ENCODE peak calls at places on chromosomes 3 and 15, in five cellular contexts. L is mesendoderm, C is heart right ventricle, V is cardiac muscle cell, B is AG04450. W is an unnamed sample.

GRCh38 chr3:169454823-169455222 is 208.7 kb downstream of the MECOM start:
- DNase-seq in L (no peak), C (no peak), V (peak), B (no peak), W (no peak)

GRCh38 chr3:109184726-109185125 is 48.2 kb downstream of the C3orf85 start:
- DNase-seq in L (no peak), C (no peak), V (peak), B (no peak), W (no peak)

GRCh38 chr15:38859574-38859973 is 295.0 kb upstream of the RASGRP1 start:
- DNase-seq in L (no peak), C (no peak), V (no peak), B (no peak), W (no peak)

GRCh38 chr15:34808016-34808415 is 12.7 kb upstream of the ACTC1 start:
- DNase-seq in L (no peak), C (no peak), V (no peak), B (no peak), W (no peak)

GRCh38 chr3:73695841-73696240 is 71.1 kb upstream of the PDZRN3 start:
- DNase-seq in L (no peak), C (no peak), V (no peak), B (no peak), W (no peak)

GRCh38 chr3:122312826-122313225 is 12.2 kb upstream of the CSTA start:
- DNase-seq in L (no peak), C (no peak), V (peak), B (no peak), W (no peak)

GRCh38 chr3:148551767-148552260 is 145.9 kb upstream of the AGTR1 start:
- DNase-seq in L (no peak), C (no peak), V (no peak), B (no peak), W (no peak)

GRCh38 chr3:155688481-155688880 is 56.4 kb downstream of the PLCH1 start:
- DNase-seq in L (no peak), C (no peak), V (no peak), B (no peak), W (no peak)

GRCh38 chr15:83446904-83447708 is at the start of gene SH3GL3:
- DNase-seq in L (peak), C (peak), V (peak), B (no peak), W (peak)

GRCh38 chr15:77527164-77527778 is 105.4 kb downstream of the LINGO1 start:
- DNase-seq in L (peak), C (peak), V (peak), B (peak), W (no peak)

GRCh38 chr3:52090620-52091468 is 34.5 kb upstream of the DUSP7 start:
- DNase-seq in L (peak), C (no peak), V (peak), B (no peak), W (no peak)

GRCh38 chr3:124363451-124363850 is 366.8 kb upstream of the UMPS start:
- DNase-seq in L (no peak), C (no peak), V (peak), B (peak), W (no peak)

GRCh38 chr3:87033205-87033604 is 42.3 kb upstream of the VGLL3 start:
- DNase-seq in L (no peak), C (no peak), V (no peak), B (no peak), W (no peak)

GRCh38 chr15:48992545-48992944 is 28.8 kb upstream of the SHC4 start:
- DNase-seq in L (no peak), C (no peak), V (no peak), B (no peak), W (no peak)

GRCh38 chr3:14862661-14863230 is 44.0 kb downstream of the FGD5 start:
- DNase-seq in L (no peak), C (no peak), V (no peak), B (no peak), W (no peak)

GRCh38 chr3:14861031-14861430 is 42.3 kb downstream of the FGD5 start:
- DNase-seq in L (no peak), C (no peak), V (peak), B (no peak), W (no peak)

GRCh38 chr3:14863324-14864100 is 44.8 kb downstream of the FGD5 start:
- DNase-seq in L (peak), C (no peak), V (no peak), B (no peak), W (no peak)

GRCh38 chr3:14861451-14862302 is 42.9 kb downstream of the FGD5 start:
- DNase-seq in L (no peak), C (no peak), V (no peak), B (no peak), W (no peak)

DNA sequence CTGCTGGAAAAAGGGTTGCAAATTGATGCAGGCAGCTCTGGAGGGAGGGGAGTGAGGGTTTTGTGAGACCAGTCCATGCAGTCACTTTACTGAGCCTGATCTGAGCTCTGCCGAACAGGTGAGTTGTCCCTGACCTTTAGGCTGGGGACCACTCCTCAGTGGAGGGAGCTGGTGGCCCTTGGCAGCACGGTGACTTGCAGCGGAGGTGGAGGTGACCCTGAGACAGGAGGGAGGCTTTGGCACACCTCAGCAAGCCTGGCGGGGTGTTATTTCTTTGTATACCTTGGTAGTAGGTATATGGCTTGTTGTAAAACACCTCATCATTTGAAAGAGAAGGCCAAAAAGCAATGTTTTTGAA is 43.5 kb downstream of the FGD5 start:
- DNase-seq in L (no peak), C (no peak), V (no peak), B (no peak), W (no peak)
- H3K27ac ChIP-seq in L (no peak), C (no peak), V (no peak), B (no peak), W (no peak)

DNA sequence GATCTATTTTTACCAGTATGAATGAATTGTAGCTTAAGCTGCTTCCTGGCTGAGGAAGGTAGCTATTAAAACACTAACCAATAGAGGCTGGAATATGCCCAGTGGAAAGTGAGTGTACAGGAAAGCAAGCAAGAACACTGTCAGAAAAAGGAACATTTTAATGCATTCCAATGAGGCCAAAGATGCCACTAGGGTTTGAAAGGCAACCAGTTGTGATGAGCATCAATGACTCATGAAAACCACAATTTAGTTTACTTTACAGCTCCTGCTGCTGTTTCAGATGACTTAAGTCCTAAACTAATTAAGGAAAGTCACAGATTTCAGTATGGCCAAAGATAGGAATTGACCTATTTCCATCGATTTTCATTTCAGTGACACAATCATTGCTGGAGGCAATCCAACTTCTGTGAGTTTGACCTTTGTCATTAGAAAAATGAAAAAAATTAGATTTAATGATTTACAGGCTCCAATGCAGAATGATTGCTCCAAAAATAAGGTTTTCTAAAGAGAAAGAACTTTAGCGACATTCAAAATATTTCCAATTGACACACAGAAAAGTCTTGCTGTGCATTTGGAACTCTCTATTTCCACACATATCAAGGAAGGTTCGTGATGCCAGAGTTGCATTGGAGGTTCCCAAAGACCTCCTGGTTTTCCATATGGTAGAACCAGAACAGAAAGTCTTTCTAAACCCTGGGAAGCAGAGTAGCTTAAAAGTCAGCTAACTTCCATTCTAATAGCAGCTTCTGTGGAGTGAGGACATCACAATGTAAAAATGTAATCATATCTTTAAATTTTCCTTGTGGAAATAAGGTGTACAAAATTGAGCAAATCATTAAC is 103.0 kb downstream of the SUCNR1 start:
- DNase-seq in L (peak), C (no peak), V (peak), B (peak), W (no peak)
- H3K4me3 ChIP-seq in L (no peak), C (no peak), V (no peak), B (no peak), W (no peak)

DNA sequence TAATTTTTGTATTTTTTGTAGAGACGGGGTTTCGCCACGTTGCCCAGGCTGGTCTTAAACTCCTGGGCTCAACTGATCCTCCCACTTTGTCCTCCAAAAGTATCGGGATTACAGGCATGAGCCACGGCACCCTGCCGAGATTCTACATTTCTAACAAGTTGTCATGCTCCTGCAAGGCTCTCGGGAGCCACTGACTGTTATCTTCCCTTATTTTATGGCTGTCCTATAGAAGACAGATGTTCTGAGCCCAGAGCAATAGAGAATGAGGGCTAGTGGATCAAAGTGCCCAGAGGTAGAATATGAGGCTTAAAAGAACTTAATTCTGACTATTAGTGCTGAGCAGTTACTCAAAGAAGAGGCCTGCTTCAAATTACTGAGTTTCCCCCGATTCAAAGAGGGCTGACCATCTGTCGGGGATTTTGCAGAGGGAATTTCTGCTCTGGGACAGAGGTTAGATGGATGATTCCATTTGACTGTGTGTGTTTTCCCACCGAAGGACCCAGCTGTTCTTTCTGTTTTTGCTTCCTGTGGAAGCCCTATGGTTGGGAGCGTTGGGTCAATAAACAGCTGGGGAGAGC is 39.5 kb downstream of the ITPR1 start:
- DNase-seq in L (peak), C (peak), V (no peak), B (no peak), W (no peak)
- H3K27ac ChIP-seq in L (no peak), C (no peak), V (no peak), B (no peak), W (no peak)

DNA sequence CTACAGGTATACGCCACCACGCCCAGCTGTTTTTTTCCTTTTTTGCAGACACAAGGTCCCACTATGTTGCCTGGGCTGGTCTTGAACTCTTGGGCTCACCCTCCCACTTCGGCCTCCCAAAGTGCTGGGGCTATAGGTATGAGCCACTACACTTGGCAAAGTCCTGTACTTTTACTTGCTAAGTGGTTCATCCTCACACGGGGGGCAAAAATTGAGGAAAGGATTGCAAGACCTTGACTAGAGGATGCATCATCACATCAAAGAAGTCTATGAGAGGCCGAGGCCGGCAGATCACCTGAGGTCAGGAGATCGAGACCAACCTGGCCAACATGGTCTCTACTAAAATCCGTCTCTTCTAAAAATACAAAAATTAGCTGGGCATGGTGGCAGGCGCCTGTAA is 116.5 kb upstream of the FAM174B start:
- DNase-seq in L (no peak), C (no peak), V (no peak), B (no peak), W (no peak)
- H3K4me3 ChIP-seq in L (no peak), C (no peak), V (no peak), B (no peak), W (no peak)

GRCh38 chr15:62498711-62499110 is 333.6 kb upstream of the C2CD4B start:
- DNase-seq in L (no peak), C (no peak), V (no peak), B (no peak), W (no peak)
- H3K27ac ChIP-seq in L (no peak), C (no peak), V (no peak), B (no peak), W (peak)

GRCh38 chr15:67782592-67782991 is 42.7 kb upstream of the SKOR1 start:
- DNase-seq in L (peak), C (no peak), V (no peak), B (no peak), W (no peak)
- H3K4me3 ChIP-seq in L (no peak), C (no peak), V (no peak), B (no peak), W (no peak)

DNA sequence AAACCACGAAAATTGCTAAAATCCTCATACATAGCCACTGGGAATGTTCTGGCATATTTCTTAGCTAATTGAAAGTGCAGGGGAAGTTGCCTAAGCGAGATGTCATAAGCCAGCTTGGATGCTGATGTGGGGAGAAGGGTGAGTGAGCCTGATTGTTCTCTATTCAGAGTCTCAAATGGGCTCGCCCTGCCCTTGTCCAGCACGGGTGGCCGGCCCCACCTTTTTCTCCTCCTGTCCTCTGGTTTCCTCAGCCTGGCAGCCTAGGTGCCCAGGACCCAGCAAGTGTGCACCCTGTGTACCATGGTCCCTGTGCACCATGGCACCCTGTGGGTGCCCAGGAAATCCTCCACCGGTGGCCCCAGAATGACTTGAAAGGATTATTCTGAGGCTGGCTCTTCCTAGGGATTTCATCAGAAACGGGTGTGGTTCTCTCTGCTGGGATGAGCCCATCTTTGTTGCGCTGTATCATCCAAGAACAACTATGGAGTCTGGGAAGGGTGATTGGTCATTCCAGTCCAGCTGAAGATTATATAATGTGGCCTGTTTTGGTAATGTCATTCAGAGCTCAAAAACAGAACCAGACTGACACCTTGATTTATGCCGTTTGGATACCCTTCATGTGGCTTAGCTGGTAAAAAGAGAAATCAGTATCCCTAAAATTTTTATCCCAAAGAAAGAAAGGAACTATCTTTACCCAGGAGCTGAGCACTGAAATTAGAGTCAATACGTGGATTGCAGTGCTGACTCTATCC is 150.8 kb upstream of the BHLHE40 start:
- DNase-seq in L (no peak), C (no peak), V (peak), B (no peak), W (peak)
- H3K27ac ChIP-seq in L (no peak), C (no peak), V (no peak), B (no peak), W (peak)

DNA sequence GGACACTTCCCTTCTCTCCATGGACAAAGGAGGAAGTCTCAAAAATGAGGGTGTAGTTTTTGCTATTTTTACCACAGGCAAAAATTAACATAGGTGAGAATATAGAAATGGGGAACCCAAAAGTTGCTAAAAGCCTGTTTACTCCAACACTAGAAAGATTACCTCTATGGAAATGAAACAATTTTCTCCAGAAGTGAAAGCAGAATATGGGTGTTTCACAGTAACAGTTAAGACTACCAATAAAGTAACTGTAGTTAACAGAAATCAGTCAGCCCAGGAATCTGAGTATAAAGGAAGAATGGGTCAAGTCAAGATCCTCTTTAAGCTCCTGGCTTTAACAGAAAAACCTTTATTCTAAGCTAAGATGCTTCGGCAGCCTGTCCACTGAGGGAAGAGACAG is 9.3 kb downstream of the TRA2B start:
- DNase-seq in L (no peak), C (no peak), V (no peak), B (no peak), W (no peak)
- H3K4me3 ChIP-seq in L (no peak), C (peak), V (no peak), B (no peak), W (peak)

GRCh38 chr3:100526613-100527346 is 34.4 kb downstream of the TMEM45A start:
- DNase-seq in L (no peak), C (no peak), V (no peak), B (no peak), W (no peak)
- H3K27ac ChIP-seq in L (no peak), C (no peak), V (peak), B (no peak), W (no peak)

W was measured in ascending aorta.